ENCODE peak calls at places on chromosomes 1 and 21, in four cellular contexts. One of them, this sample, is unnamed.

GRCh38 chr1:119139393-119139792 is 1.1 kb downstream of the WARS2 start:
- DNase-seq in H1: no peak
- DNase-seq in mesendoderm: peak; percentile 79
- DNase-seq in IMR-90: no peak
- DNase-seq in this sample: no peak

GRCh38 chr1:155623357-155623756 is 13.3 kb downstream of the MSTO1 start:
- DNase-seq in H1: no peak
- DNase-seq in mesendoderm: no peak
- DNase-seq in IMR-90: no peak
- DNase-seq in this sample: no peak

GRCh38 chr1:15618685-15619525 is 1.6 kb downstream of the DDI2 start:
- DNase-seq in H1: no peak
- DNase-seq in IMR-90: peak; percentile 79
- DNase-seq in mesendoderm: no peak
- DNase-seq in this sample: no peak

GRCh38 chr1:202618387-202619022 is 91.7 kb downstream of the SYT2 start:
- DNase-seq in IMR-90: peak; percentile 68
- DNase-seq in H1: no peak
- DNase-seq in mesendoderm: peak; percentile 58
- DNase-seq in this sample: no peak

GRCh38 chr1:185565314-185565713 is 168.9 kb upstream of the HMCN1 start:
- DNase-seq in H1: no peak
- DNase-seq in mesendoderm: peak; percentile 10
- DNase-seq in IMR-90: peak; percentile 70
- DNase-seq in this sample: no peak

GRCh38 chr1:215279682-215280081 is 197.1 kb downstream of the KCNK2 start:
- DNase-seq in H1: no peak
- DNase-seq in IMR-90: no peak
- DNase-seq in mesendoderm: no peak
- DNase-seq in this sample: no peak

GRCh38 chr1:1116701-1117468 is 996 bp upstream of the C1orf159 start:
- DNase-seq in IMR-90: no peak
- DNase-seq in H1: no peak
- DNase-seq in mesendoderm: no peak
- DNase-seq in this sample: peak; percentile 26

GRCh38 chr1:178004926-178005391 is 35.1 kb upstream of the SEC16B start:
- DNase-seq in H1: no peak
- DNase-seq in mesendoderm: no peak
- DNase-seq in IMR-90: peak; percentile 72
- DNase-seq in this sample: no peak

GRCh38 chr21:44423941-44424607 is 31.2 kb upstream of the LRRC3 start:
- DNase-seq in mesendoderm: no peak
- DNase-seq in H1: no peak
- DNase-seq in IMR-90: no peak
- DNase-seq in this sample: no peak

GRCh38 chr1:95496307-95496706 is 262.3 kb downstream of the RWDD3 start:
- DNase-seq in H1: no peak
- DNase-seq in mesendoderm: no peak
- DNase-seq in IMR-90: no peak
- DNase-seq in this sample: peak; percentile 20

GRCh38 chr1:44154049-44154448 is 12.6 kb upstream of the KLF18 start:
- DNase-seq in IMR-90: no peak
- DNase-seq in mesendoderm: peak; percentile 82
- DNase-seq in H1: no peak
- DNase-seq in this sample: no peak

GRCh38 chr1:39701092-39701460 is 9.8 kb upstream of the HPCAL4 start:
- DNase-seq in mesendoderm: peak; percentile 91
- DNase-seq in IMR-90: peak; percentile 56
- DNase-seq in H1: no peak
- DNase-seq in this sample: no peak

GRCh38 chr21:17775431-17776126 is 43.6 kb downstream of the C21orf91 start:
- DNase-seq in H1: no peak
- DNase-seq in IMR-90: no peak
- DNase-seq in mesendoderm: no peak
- DNase-seq in this sample: no peak

GRCh38 chr1:155598842-155599331 is 11.1 kb upstream of the MSTO1 start:
- DNase-seq in H1: peak; percentile 25
- DNase-seq in IMR-90: peak; percentile 43
- DNase-seq in mesendoderm: peak; percentile 62
- DNase-seq in this sample: no peak

GRCh38 chr1:6731905-6732304 is 30.3 kb upstream of the DNAJC11 start:
- DNase-seq in H1: no peak
- DNase-seq in IMR-90: no peak
- DNase-seq in mesendoderm: no peak
- DNase-seq in this sample: no peak

GRCh38 chr1:201461783-201462441 is 7.1 kb downstream of the PHLDA3 start:
- DNase-seq in H1: no peak
- DNase-seq in IMR-90: peak; percentile 99
- DNase-seq in mesendoderm: no peak
- DNase-seq in this sample: no peak

GRCh38 chr1:153540394-153541361 is at the start of gene S100A5:
- DNase-seq in H1: no peak
- DNase-seq in IMR-90: peak; percentile 55
- DNase-seq in mesendoderm: no peak
- DNase-seq in this sample: no peak

GRCh38 chr1:7783826-7784491 is at the start of gene PER3:
- DNase-seq in IMR-90: peak; percentile 95
- DNase-seq in H1: peak; percentile 93
- DNase-seq in mesendoderm: peak; percentile 98
- DNase-seq in this sample: peak; percentile 97

GRCh38 chr1:15836772-15837669 is 10.5 kb upstream of the SPEN start:
- DNase-seq in H1: no peak
- DNase-seq in IMR-90: no peak
- DNase-seq in mesendoderm: no peak
- DNase-seq in this sample: no peak

GRCh38 chr1:53127546-53127945 is 14.9 kb downstream of the SLC1A7 start:
- DNase-seq in H1: no peak
- DNase-seq in IMR-90: peak; percentile 35
- DNase-seq in mesendoderm: no peak
- DNase-seq in this sample: no peak

GRCh38 chr1:162844153-162844552 is 16.8 kb downstream of the CCDC190 start:
- DNase-seq in IMR-90: no peak
- DNase-seq in H1: no peak
- DNase-seq in mesendoderm: no peak
- DNase-seq in this sample: no peak

GRCh38 chr1:11134352-11135266 is 34.9 kb upstream of the EXOSC10 start:
- DNase-seq in mesendoderm: no peak
- DNase-seq in IMR-90: peak; percentile 70
- DNase-seq in H1: no peak
- DNase-seq in this sample: no peak
- H3K23ac ChIP-seq in mesendoderm: no peak overlapping the region
- H3K23ac ChIP-seq in IMR-90: no peak overlapping the region
- H3K23ac ChIP-seq in H1: no peak overlapping the region
- H3K23ac ChIP-seq in this sample: no peak overlapping the region

DNA sequence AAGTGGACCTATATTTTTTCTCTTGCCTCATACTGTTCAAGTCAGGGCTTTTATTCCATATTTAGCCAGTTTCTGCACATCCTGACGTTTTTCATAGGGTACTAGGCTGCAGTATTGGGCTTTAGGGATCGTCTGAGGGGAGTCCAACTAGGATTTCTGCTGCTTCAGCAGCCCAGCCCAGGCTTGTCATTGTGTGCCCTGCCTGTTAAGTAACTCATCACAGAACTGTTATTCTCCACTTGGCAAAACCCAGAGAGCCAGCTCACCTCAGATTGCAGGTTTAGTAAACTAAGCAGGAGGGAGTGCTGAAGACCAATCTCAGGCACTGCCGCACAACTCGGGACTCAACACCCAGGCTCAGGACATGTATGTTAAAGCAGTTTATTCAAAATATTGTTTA is 2.8 kb downstream of the GALNT2 start:
- DNase-seq in IMR-90: no peak
- DNase-seq in mesendoderm: no peak
- DNase-seq in H1: no peak
- DNase-seq in this sample: no peak
- H3K4me3 ChIP-seq in IMR-90: no peak overlapping the region
- H3K4me3 ChIP-seq in mesendoderm: no peak overlapping the region
- H3K4me3 ChIP-seq in H1: no peak overlapping the region
- H3K4me3 ChIP-seq in this sample: no peak overlapping the region

GRCh38 chr1:205150651-205151428 is 29.1 kb upstream of the RBBP5 start:
- DNase-seq in H1: no peak
- DNase-seq in IMR-90: peak; percentile 66
- DNase-seq in mesendoderm: no peak
- DNase-seq in this sample: no peak
- H3K23ac ChIP-seq in H1: no peak overlapping the region
- H3K23ac ChIP-seq in IMR-90: no peak overlapping the region
- H3K23ac ChIP-seq in mesendoderm: no peak overlapping the region
- H3K23ac ChIP-seq in this sample: peak overlapping the region; percentile 2

GRCh38 chr1:113073457-113073950 is 506 bp downstream of the LRIG2 start:
- DNase-seq in IMR-90: peak; percentile 61
- DNase-seq in mesendoderm: peak; percentile 91
- DNase-seq in H1: peak; percentile 23
- DNase-seq in this sample: no peak

GRCh38 chr1:113074237-113074636 is 1.2 kb downstream of the LRIG2 start:
- DNase-seq in H1: no peak
- DNase-seq in mesendoderm: peak; percentile 15
- DNase-seq in IMR-90: no peak
- DNase-seq in this sample: no peak

GRCh38 chr1:113072757-113073456 is at the start of gene LRIG2:
- DNase-seq in mesendoderm: peak; percentile 100
- DNase-seq in H1: peak; percentile 98
- DNase-seq in IMR-90: peak; percentile 97
- DNase-seq in this sample: peak; percentile 97

GRCh38 chr1:113072141-113072756 is 749 bp upstream of the LRIG2 start:
- DNase-seq in H1: no peak
- DNase-seq in IMR-90: no peak
- DNase-seq in mesendoderm: peak; percentile 65
- DNase-seq in this sample: no peak
- H3K4me3 ChIP-seq in H1: peak overlapping the region; percentile 91
- H3K4me3 ChIP-seq in IMR-90: peak overlapping the region; percentile 85
- H3K4me3 ChIP-seq in mesendoderm: no peak overlapping the region
- H3K4me3 ChIP-seq in this sample: peak overlapping the region; percentile 68

DNA sequence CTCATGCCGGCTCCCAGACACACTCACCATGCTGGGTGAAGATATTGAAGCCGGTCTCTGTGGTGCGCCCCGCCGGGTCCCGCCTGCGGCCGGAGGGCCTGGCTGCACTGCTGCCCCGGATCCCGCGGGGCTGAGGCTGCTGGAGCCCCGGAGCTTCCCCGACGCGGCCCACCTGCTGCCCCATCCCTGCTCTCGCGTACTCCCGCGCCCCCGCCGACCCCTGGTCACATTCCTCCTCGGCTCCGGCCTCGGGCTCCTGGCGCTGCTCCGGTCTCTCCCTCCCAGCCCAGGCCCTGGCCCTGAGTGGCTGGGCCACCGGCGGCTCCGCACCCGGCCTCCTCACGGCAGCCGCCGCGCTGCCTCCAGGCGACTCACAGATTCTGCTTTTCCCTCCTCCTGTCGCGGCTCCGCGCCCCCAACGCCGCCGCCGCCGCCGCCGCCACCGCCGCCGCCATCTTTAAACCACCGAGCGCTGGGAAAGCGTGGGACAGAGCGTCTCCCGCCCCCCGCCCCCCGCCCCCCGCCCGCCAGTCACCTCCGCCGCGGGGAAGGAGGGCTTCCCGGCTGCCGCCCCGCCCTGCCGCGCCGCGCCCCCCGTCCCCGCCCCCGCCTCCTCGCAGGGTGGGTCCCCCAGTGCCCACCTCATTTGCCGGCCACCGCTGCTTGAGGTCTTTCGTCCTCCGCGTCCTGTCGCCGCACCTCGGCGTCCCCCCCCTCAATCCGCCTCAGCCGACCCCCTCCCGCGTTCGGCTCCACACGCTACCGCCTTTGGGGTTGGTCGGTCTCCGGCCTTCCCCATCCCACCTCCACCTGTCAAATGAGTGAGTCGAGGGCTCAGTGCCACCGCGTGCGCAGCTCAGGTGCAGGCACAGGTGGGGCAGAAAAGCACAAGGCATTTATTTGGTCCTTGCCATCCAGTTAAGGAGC is at the start of gene ABL2:
- DNase-seq in H1: no peak
- DNase-seq in IMR-90: no peak
- DNase-seq in mesendoderm: peak; percentile 67
- DNase-seq in this sample: peak; percentile 72
- H3K23ac ChIP-seq in H1: no peak within 1 kb of the TSS
- H3K23ac ChIP-seq in IMR-90: peak within 1 kb of the TSS; percentile 69
- H3K23ac ChIP-seq in mesendoderm: no peak within 1 kb of the TSS
- H3K23ac ChIP-seq in this sample: peak within 1 kb of the TSS; percentile 90

DNA sequence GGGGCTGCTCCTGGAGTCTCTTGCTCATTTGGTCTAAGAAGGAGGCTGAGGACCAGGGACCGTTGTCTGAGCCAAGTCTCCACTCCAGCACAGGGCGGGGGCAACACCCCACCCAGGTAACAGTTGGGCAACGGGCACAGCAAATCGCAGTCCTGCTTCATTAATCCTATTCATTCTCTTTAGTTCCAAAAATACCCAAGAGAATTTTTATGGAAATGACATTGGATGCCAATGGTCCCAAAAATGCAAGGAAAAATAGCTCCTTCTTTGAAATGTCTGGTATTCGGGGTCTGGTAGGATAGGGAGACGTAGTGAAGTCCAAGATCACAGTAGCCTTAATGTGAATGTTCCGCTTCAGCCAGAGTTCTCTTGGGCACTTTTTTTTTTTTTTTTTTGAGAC is 74.0 kb downstream of the ATP5PO start:
- DNase-seq in mesendoderm: no peak
- DNase-seq in H1: no peak
- DNase-seq in IMR-90: no peak
- DNase-seq in this sample: no peak
- H3K4me3 ChIP-seq in mesendoderm: no peak overlapping the region
- H3K4me3 ChIP-seq in H1: no peak overlapping the region
- H3K4me3 ChIP-seq in IMR-90: no peak overlapping the region
- H3K4me3 ChIP-seq in this sample: no peak overlapping the region

GRCh38 chr1:25802915-25803314 is 2.9 kb downstream of the SELENON start:
- DNase-seq in H1: no peak
- DNase-seq in mesendoderm: no peak
- DNase-seq in IMR-90: no peak
- DNase-seq in this sample: no peak
- H3K23ac ChIP-seq in H1: no peak overlapping the region
- H3K23ac ChIP-seq in mesendoderm: no peak overlapping the region
- H3K23ac ChIP-seq in IMR-90: peak overlapping the region; percentile 4
- H3K23ac ChIP-seq in this sample: no peak overlapping the region

DNA sequence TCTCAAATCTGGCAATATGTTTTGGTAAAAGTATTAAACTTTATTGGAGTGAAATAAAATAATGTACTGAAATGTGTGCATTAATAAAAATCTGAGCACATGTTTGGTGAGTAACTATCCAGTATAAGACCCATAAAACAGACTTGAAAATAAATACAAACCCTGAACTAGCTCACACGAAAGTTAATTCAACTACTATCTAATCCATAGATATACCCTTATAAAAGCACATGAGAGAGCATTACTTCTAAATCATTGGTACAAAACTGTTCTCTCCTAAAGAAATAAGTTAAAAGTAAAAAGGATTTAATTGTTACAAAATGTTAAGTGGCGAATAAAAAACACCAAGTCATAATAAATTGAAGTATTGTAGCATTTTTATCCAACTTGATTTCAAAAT is 295.6 kb downstream of the PTPRC start:
- DNase-seq in mesendoderm: no peak
- DNase-seq in H1: no peak
- DNase-seq in IMR-90: no peak
- DNase-seq in this sample: no peak
- H3K4me3 ChIP-seq in mesendoderm: no peak overlapping the region
- H3K4me3 ChIP-seq in H1: no peak overlapping the region
- H3K4me3 ChIP-seq in IMR-90: peak overlapping the region; percentile 89
- H3K4me3 ChIP-seq in this sample: no peak overlapping the region